ENCODE peak calls at places on chromosome 11, in five cellular contexts. One of them, this sample, is unnamed.

GRCh38 chr11:10407055-10407454 is 48.0 kb upstream of the AMPD3 start:
- DNase-seq in HepG2: peak
- DNase-seq in suprapubic skin: no peak
- DNase-seq in stomach: no peak
- DNase-seq in ovary: no peak
- DNase-seq in this sample: no peak

GRCh38 chr11:62399172-62399867 is 19.5 kb upstream of the SCGB1A1 start:
- DNase-seq in ovary: no peak
- DNase-seq in suprapubic skin: peak
- DNase-seq in stomach: no peak
- DNase-seq in HepG2: no peak
- DNase-seq in this sample: no peak

GRCh38 chr11:83922318-83922717 is 636.2 kb upstream of the CCDC90B start:
- DNase-seq in ovary: no peak
- DNase-seq in suprapubic skin: no peak
- DNase-seq in stomach: no peak
- DNase-seq in HepG2: no peak
- DNase-seq in this sample: no peak

GRCh38 chr11:120680322-120680721 is 168.8 kb downstream of the GRIK4 start:
- DNase-seq in suprapubic skin: no peak
- DNase-seq in HepG2: no peak
- DNase-seq in stomach: no peak
- DNase-seq in ovary: no peak
- DNase-seq in this sample: no peak

GRCh38 chr11:1836011-1836945 is 1.5 kb downstream of the SYT8 start:
- DNase-seq in suprapubic skin: no peak
- DNase-seq in ovary: no peak
- DNase-seq in HepG2: no peak
- DNase-seq in stomach: no peak
- DNase-seq in this sample: no peak

GRCh38 chr11:114448749-114449484 is 9.7 kb downstream of the REXO2 start:
- DNase-seq in ovary: no peak
- DNase-seq in HepG2: no peak
- DNase-seq in stomach: no peak
- DNase-seq in suprapubic skin: no peak
- DNase-seq in this sample: no peak

GRCh38 chr11:112852141-112852853 is 108.9 kb upstream of the NCAM1 start:
- DNase-seq in HepG2: no peak
- DNase-seq in suprapubic skin: no peak
- DNase-seq in ovary: no peak
- DNase-seq in stomach: no peak
- DNase-seq in this sample: no peak

GRCh38 chr11:61974766-61975631 is 7.6 kb upstream of the FTH1 start:
- DNase-seq in ovary: no peak
- DNase-seq in stomach: peak
- DNase-seq in suprapubic skin: no peak
- DNase-seq in HepG2: peak
- DNase-seq in this sample: no peak

GRCh38 chr11:134596404-134596803 is 184.4 kb upstream of the B3GAT1 start:
- DNase-seq in suprapubic skin: no peak
- DNase-seq in HepG2: no peak
- DNase-seq in ovary: no peak
- DNase-seq in stomach: no peak
- DNase-seq in this sample: no peak

GRCh38 chr11:71330996-71331395 is 78.6 kb upstream of the SHANK2 start:
- DNase-seq in HepG2: no peak
- DNase-seq in stomach: peak
- DNase-seq in suprapubic skin: no peak
- DNase-seq in ovary: no peak
- DNase-seq in this sample: no peak

GRCh38 chr11:106990322-106990721 is 28.0 kb downstream of the GUCY1A2 start:
- DNase-seq in stomach: no peak
- DNase-seq in ovary: no peak
- DNase-seq in HepG2: no peak
- DNase-seq in suprapubic skin: no peak
- DNase-seq in this sample: no peak

GRCh38 chr11:36478700-36479329 is 31.3 kb downstream of the TRAF6 start:
- DNase-seq in suprapubic skin: no peak
- DNase-seq in HepG2: peak
- DNase-seq in stomach: no peak
- DNase-seq in ovary: no peak
- DNase-seq in this sample: peak

GRCh38 chr11:120569903-120570302 is 58.4 kb downstream of the GRIK4 start:
- DNase-seq in stomach: no peak
- DNase-seq in ovary: no peak
- DNase-seq in HepG2: peak
- DNase-seq in suprapubic skin: peak
- DNase-seq in this sample: no peak

GRCh38 chr11:11996321-11997174 is 11.9 kb downstream of the DKK3 start:
- DNase-seq in ovary: no peak
- DNase-seq in suprapubic skin: no peak
- DNase-seq in HepG2: no peak
- DNase-seq in stomach: no peak
- DNase-seq in this sample: no peak

GRCh38 chr11:9858822-9859221 is 194.9 kb downstream of the SWAP70 start:
- DNase-seq in ovary: no peak
- DNase-seq in suprapubic skin: no peak
- DNase-seq in stomach: no peak
- DNase-seq in HepG2: peak
- DNase-seq in this sample: no peak

GRCh38 chr11:44671234-44671633 is 55.5 kb upstream of the TSPAN18 start:
- DNase-seq in suprapubic skin: no peak
- DNase-seq in HepG2: no peak
- DNase-seq in stomach: no peak
- DNase-seq in ovary: no peak
- DNase-seq in this sample: no peak

GRCh38 chr11:63961608-63962412 is 12.6 kb upstream of the COX8A start:
- DNase-seq in HepG2: peak
- DNase-seq in stomach: peak
- DNase-seq in suprapubic skin: no peak
- DNase-seq in ovary: no peak
- DNase-seq in this sample: no peak

GRCh38 chr11:129640671-129641070 is 175.0 kb upstream of the TMEM45B start:
- DNase-seq in suprapubic skin: no peak
- DNase-seq in stomach: no peak
- DNase-seq in HepG2: no peak
- DNase-seq in ovary: no peak
- DNase-seq in this sample: no peak

GRCh38 chr11:75333807-75334140 is 17.7 kb downstream of the ARRB1 start:
- DNase-seq in ovary: no peak
- DNase-seq in HepG2: no peak
- DNase-seq in stomach: no peak
- DNase-seq in suprapubic skin: no peak
- DNase-seq in this sample: no peak

DNA sequence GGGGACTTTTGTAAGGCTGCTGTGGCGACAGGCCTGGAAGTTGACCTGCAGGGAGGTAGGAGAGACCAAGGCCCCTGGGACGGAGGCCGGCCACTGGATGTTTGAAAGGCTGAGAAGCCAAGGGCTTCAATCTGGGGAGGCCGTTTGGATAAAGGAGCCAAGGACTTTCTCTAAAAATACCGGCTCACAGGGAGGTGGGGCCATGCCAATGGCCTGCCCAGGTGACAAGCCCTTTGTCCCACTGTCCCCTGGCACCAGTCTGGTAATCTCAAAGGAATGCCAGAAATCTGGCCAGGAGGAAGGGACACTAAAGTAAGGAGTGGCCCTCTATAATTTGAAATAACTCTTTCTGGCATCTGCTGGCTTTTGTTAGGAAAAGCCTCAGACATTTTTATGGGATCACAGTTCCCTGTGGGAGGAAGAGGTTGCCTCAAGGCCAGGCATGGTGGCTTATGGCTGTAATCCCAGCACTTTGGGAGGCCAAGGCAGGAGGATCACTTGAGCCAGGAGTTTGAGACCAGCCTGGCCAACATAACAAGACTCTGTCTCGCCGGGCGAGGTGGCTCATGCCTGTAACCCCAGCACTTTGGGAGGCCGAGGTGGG is 1.9 kb upstream of the CHKA start:
- DNase-seq in suprapubic skin: no peak
- DNase-seq in ovary: no peak
- DNase-seq in stomach: peak
- DNase-seq in HepG2: peak
- DNase-seq in this sample: no peak
- TF ChIP-seq EP300 in suprapubic skin: no peak
- TF ChIP-seq EP300 in ovary: no peak
- TF ChIP-seq EP300 in stomach: no peak
- TF ChIP-seq EP300 in HepG2: no peak
- TF ChIP-seq EP300 in this sample: no peak

GRCh38 chr11:19886498-19886897 is 173.9 kb downstream of the NAV2 start:
- DNase-seq in HepG2: no peak
- DNase-seq in suprapubic skin: no peak
- DNase-seq in stomach: no peak
- DNase-seq in ovary: no peak
- DNase-seq in this sample: no peak
- TF ChIP-seq EP300 in HepG2: no peak
- TF ChIP-seq EP300 in suprapubic skin: no peak
- TF ChIP-seq EP300 in stomach: no peak
- TF ChIP-seq EP300 in ovary: no peak
- TF ChIP-seq EP300 in this sample: no peak

DNA sequence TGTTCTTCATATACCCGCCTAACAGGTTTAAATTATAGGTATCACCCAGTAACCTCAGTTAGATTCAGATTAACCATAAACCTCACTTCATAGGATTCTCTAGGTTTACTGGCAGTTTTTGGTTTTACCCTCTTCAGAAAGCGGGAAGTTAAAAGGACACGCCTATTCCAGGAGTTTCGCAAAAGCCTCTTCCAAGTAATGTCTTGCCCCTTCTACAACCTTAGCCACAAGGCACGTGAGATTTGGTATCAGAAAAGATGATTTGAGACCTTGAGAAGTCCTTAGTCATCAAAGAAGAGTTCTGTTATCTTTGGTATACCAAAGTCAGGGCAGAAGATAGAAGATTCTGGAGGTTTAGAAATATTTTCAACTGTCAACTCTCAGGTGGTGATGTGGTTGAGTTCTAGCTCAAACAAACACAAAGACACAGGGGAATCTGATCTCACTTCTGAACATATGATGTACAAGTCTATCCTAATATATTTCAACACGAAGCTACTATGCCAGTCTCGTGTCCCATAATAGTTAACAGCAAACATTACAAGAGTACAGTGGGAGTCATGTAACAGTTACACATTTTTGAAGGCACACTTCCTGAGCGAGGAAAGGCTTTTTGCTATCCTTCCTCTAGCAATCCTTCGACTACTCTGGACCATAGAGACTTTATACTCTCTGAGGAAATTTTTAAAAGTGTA is 103.5 kb downstream of the USP35 start:
- DNase-seq in suprapubic skin: no peak
- DNase-seq in stomach: no peak
- DNase-seq in ovary: no peak
- DNase-seq in HepG2: peak
- DNase-seq in this sample: no peak
- TF ChIP-seq EP300 in suprapubic skin: no peak
- TF ChIP-seq EP300 in stomach: no peak
- TF ChIP-seq EP300 in ovary: no peak
- TF ChIP-seq EP300 in HepG2: no peak
- TF ChIP-seq EP300 in this sample: no peak

GRCh38 chr11:121722431-121723256 is 269.9 kb upstream of the SORL1-AS1 start:
- DNase-seq in stomach: peak
- DNase-seq in suprapubic skin: peak
- DNase-seq in HepG2: peak
- DNase-seq in ovary: peak
- DNase-seq in this sample: peak
- TF ChIP-seq EP300 in stomach: peak
- TF ChIP-seq EP300 in suprapubic skin: peak
- TF ChIP-seq EP300 in HepG2: no peak
- TF ChIP-seq EP300 in ovary: peak
- TF ChIP-seq EP300 in this sample: peak

This sample was measured in tibial nerve.